ENCODE peak calls at places on chromosomes 3 and 15, in ten cellular contexts. T is substantia nigra; J is COLO829; U is H54; D is left ventricle myocardium superior; Q is sciatic nerve; W is A549; L is AG08395; Z is activated CD8-positive, alpha-beta memory T cell treated with anti-CD3 and anti-CD28 coated beads for 48 hours; M is RPMI7951. R is an unnamed sample.
A peak's percentile ranks its signal among the peaks of the same experiment; 100 is the strongest.

GRCh38 chr3:120181632-120182031 is 87.4 kb upstream of the GSK3B start:
- DNase-seq in Z (no peak), M (no peak), L (no peak), U (no peak), Q (no peak), T (no peak), W (no peak), D (no peak), J (no peak), R (no peak)

GRCh38 chr15:61715082-61715481 is 345.2 kb downstream of the VPS13C start:
- DNase-seq in Z (no peak), D (no peak), Q (no peak), M (peak; percentile 3), W (no peak), T (no peak), L (no peak), U (no peak), J (no peak), R (no peak)

GRCh38 chr15:67103869-67104268 is 38.5 kb downstream of the SMAD3 start:
- DNase-seq in T (no peak), W (no peak), U (no peak), D (no peak), J (no peak), Z (no peak), L (no peak), Q (no peak), M (no peak), R (no peak)

GRCh38 chr15:45162771-45163507 is 24.8 kb downstream of the SHF start:
- DNase-seq in W (peak; percentile 89), Q (peak; percentile 87), M (peak; percentile 73), T (peak; percentile 80), L (peak; percentile 94), Z (no peak), D (peak; percentile 84), J (peak; percentile 84), U (peak; percentile 98), R (peak; percentile 89)

GRCh38 chr3:15804553-15805095 is 6.8 kb upstream of the ANKRD28 start:
- DNase-seq in J (no peak), L (no peak), D (no peak), Z (no peak), M (peak; percentile 47), Q (no peak), U (no peak), W (no peak), T (no peak), R (no peak)

GRCh38 chr3:9553021-9553948 is at the start of gene LHFPL4:
- DNase-seq in W (no peak), M (no peak), D (no peak), Q (no peak), J (no peak), U (no peak), T (no peak), L (no peak), Z (no peak), R (no peak)

GRCh38 chr3:69763976-69764851 is 24.9 kb downstream of the MITF start:
- DNase-seq in W (no peak), J (no peak), D (no peak), U (no peak), T (no peak), Q (no peak), Z (no peak), M (no peak), L (no peak), R (no peak)

GRCh38 chr15:59686389-59686788 is 2.7 kb downstream of the BNIP2 start:
- DNase-seq in D (no peak), T (no peak), L (no peak), Z (no peak), U (no peak), W (no peak), J (no peak), Q (no peak), M (no peak), R (no peak)

GRCh38 chr15:92910451-92910850 is 10.3 kb downstream of the CHD2 start:
- DNase-seq in W (no peak), T (no peak), M (no peak), J (no peak), Q (no peak), L (no peak), D (no peak), U (no peak), Z (no peak), R (no peak)

GRCh38 chr15:80953953-80954778 is 35.5 kb downstream of the MESD start:
- DNase-seq in M (no peak), J (no peak), Z (no peak), Q (peak; percentile 45), L (no peak), W (no peak), D (no peak), T (no peak), U (no peak), R (no peak)

GRCh38 chr3:15273214-15273613 is 59.2 kb downstream of the SH3BP5 start:
- DNase-seq in Z (no peak), D (no peak), L (no peak), J (no peak), Q (no peak), M (no peak), U (no peak), T (no peak), W (no peak), R (peak; percentile 56)

GRCh38 chr15:66960519-66960918 is 104.9 kb upstream of the SMAD3 start:
- DNase-seq in J (no peak), L (no peak), Q (no peak), M (no peak), U (no peak), T (no peak), W (no peak), D (no peak), Z (no peak), R (no peak)

GRCh38 chr3:72487078-72487765 is 361.0 kb downstream of the SHQ1 start:
- DNase-seq in D (peak; percentile 55), L (peak; percentile 95), U (peak; percentile 63), Z (peak; percentile 40), T (no peak), J (peak; percentile 72), Q (peak; percentile 69), M (peak; percentile 96), W (peak; percentile 40), R (peak; percentile 79)

GRCh38 chr3:57078366-57079220 is 18.1 kb downstream of the SPATA12 start:
- DNase-seq in M (peak; percentile 62), J (peak; percentile 81), U (peak; percentile 64), D (peak; percentile 61), Z (no peak), T (peak; percentile 8), W (peak; percentile 51), Q (peak; percentile 86), L (peak; percentile 59), R (peak; percentile 88)

GRCh38 chr15:65791335-65792129 is 561 bp downstream of the DENND4A start:
- DNase-seq in W (peak; percentile 54), Z (no peak), M (peak; percentile 44), Q (peak; percentile 79), D (peak; percentile 76), L (peak; percentile 42), T (peak; percentile 58), J (no peak), U (no peak), R (peak; percentile 89)

GRCh38 chr3:29329986-29330514 is 49.2 kb downstream of the RBMS3 start:
- DNase-seq in Q (no peak), W (no peak), T (no peak), Z (no peak), L (no peak), M (no peak), D (no peak), J (no peak), U (no peak), R (no peak)

GRCh38 chr3:146471012-146471411 is 1.7 kb upstream of the PLSCR2 start:
- DNase-seq in T (no peak), M (no peak), L (no peak), Z (no peak), J (no peak), W (no peak), U (no peak), D (no peak), Q (no peak), R (no peak)

GRCh38 chr3:187745201-187746058 is at the start of gene BCL6:
- DNase-seq in M (peak; percentile 98), Z (no peak), U (peak; percentile 76), L (peak; percentile 93), W (peak; percentile 85), T (peak; percentile 87), Q (peak; percentile 96), J (peak; percentile 94), D (peak; percentile 94), R (peak; percentile 98)

GRCh38 chr3:56131976-56132590 is 336.2 kb downstream of the ERC2 start:
- DNase-seq in T (no peak), J (peak; percentile 89), U (peak; percentile 61), D (no peak), Z (no peak), L (peak; percentile 95), M (peak; percentile 95), W (peak; percentile 65), Q (no peak), R (peak; percentile 69)

GRCh38 chr3:105836533-105836932 is 32.3 kb downstream of the CBLB start:
- DNase-seq in D (no peak), T (no peak), Z (no peak), U (no peak), Q (no peak), M (peak; percentile 40), W (no peak), J (peak; percentile 91), L (no peak), R (no peak)

GRCh38 chr3:194095464-194095863 is 40.5 kb upstream of the HES1 start:
- DNase-seq in D (peak; percentile 63), M (no peak), J (peak; percentile 73), W (no peak), T (no peak), Q (peak; percentile 77), Z (no peak), L (no peak), U (no peak), R (peak; percentile 79)

GRCh38 chr3:139574026-139574947 is 34.7 kb upstream of the RBP1 start:
- DNase-seq in W (no peak), Z (no peak), U (no peak), L (no peak), D (peak; percentile 83), T (no peak), M (no peak), Q (no peak), J (no peak), R (no peak)

GRCh38 chr3:129277829-129278271 is 820 bp upstream of the HMCES start:
- DNase-seq in U (no peak), Q (no peak), W (no peak), Z (no peak), L (no peak), M (peak; percentile 23), T (no peak), J (no peak), D (no peak), R (no peak)

GRCh38 chr3:140093742-140094141 is 158.8 kb downstream of the CLSTN2 start:
- DNase-seq in Z (no peak), Q (peak; percentile 73), J (no peak), T (no peak), L (no peak), W (no peak), D (peak; percentile 34), M (peak; percentile 83), U (no peak), R (peak; percentile 89)

GRCh38 chr3:124837730-124838186 is 49.4 kb downstream of the ITGB5 start:
- DNase-seq in Q (peak; percentile 72), T (peak; percentile 24), J (peak; percentile 98), U (no peak), M (peak; percentile 95), Z (no peak), D (peak; percentile 63), L (peak; percentile 66), W (peak; percentile 91), R (peak; percentile 88)

GRCh38 chr3:87350367-87351199 is 74.2 kb upstream of the POU1F1 start:
- DNase-seq in T (no peak), U (no peak), D (no peak), L (peak; percentile 67), M (peak; percentile 64), Q (no peak), W (peak; percentile 43), Z (no peak), J (peak; percentile 69), R (no peak)

GRCh38 chr3:12350151-12350813 is 61.4 kb downstream of the PPARG start:
- DNase-seq in J (no peak), L (no peak), Z (no peak), Q (no peak), U (no peak), T (no peak), D (no peak), W (no peak), M (peak; percentile 47), R (peak; percentile 74)

GRCh38 chr3:10173926-10174435 is 9.3 kb downstream of the IRAK2 start:
- DNase-seq in Q (peak; percentile 79), W (peak; percentile 62), Z (no peak), L (peak; percentile 93), J (no peak), T (peak; percentile 60), M (peak; percentile 100), D (peak; percentile 67), U (peak; percentile 92), R (peak; percentile 82)

R was measured in sigmoid colon.